ENCODE peak calls at places on chromosomes 2 and 18, in ten cellular contexts. K, G, D, Q, B, S, Z, M, H and Y are unnamed samples.
A peak's percentile ranks its signal among the peaks of the same experiment; 100 is the strongest.

GRCh38 chr2:239721531-239721930 is 303.6 kb downstream of the NDUFA10 start:
- DNase-seq in K (no peak), G (no peak), D (no peak), Q (no peak), B (no peak), S (no peak), Z (no peak), M (no peak), H (no peak), Y (no peak)

GRCh38 chr2:54595999-54596903 is 127.2 kb upstream of the EML6 start:
- DNase-seq in K (no peak), G (no peak), D (no peak), Q (no peak), B (peak; percentile 51), S (no peak), Z (no peak), M (no peak), H (no peak), Y (no peak)

GRCh38 chr2:85448840-85449588 is 30.5 kb downstream of the SH2D6 start:
- DNase-seq in K (no peak), G (peak; percentile 34), D (no peak), Q (no peak), B (no peak), S (no peak), Z (no peak), M (no peak), H (no peak), Y (no peak)

GRCh38 chr2:134609924-134610498 is 108.8 kb downstream of the TMEM163 start:
- DNase-seq in K (no peak), G (peak; percentile 23), D (no peak), Q (no peak), B (no peak), S (no peak), Z (no peak), M (no peak), H (no peak), Y (no peak)

GRCh38 chr2:3127279-3127690 is 250.3 kb downstream of the EIPR1 start:
- DNase-seq in K (no peak), G (no peak), D (no peak), Q (no peak), B (no peak), S (no peak), Z (no peak), M (no peak), H (no peak), Y (no peak)

GRCh38 chr2:97708608-97709007 is 4.8 kb upstream of the ZAP70 start:
- DNase-seq in K (no peak), G (no peak), D (no peak), Q (no peak), B (no peak), S (no peak), Z (no peak), M (peak; percentile 36), H (no peak), Y (no peak)

GRCh38 chr2:96531872-96532505 is 4.6 kb upstream of the ARID5A start:
- DNase-seq in K (peak; percentile 95), G (peak; percentile 85), D (peak; percentile 95), Q (peak; percentile 99), B (peak; percentile 90), S (peak; percentile 33), Z (peak; percentile 89), M (peak; percentile 93), H (peak; percentile 94), Y (peak; percentile 89)

GRCh38 chr18:24492445-24492844 is 32.0 kb downstream of the HRH4 start:
- DNase-seq in K (peak; percentile 77), G (no peak), D (no peak), Q (no peak), B (no peak), S (no peak), Z (no peak), M (peak; percentile 46), H (no peak), Y (no peak)

GRCh38 chr2:30989746-30990145 is 148.5 kb downstream of the GALNT14 start:
- DNase-seq in K (no peak), G (no peak), D (no peak), Q (no peak), B (no peak), S (no peak), Z (no peak), M (no peak), H (no peak), Y (no peak)

GRCh38 chr2:178223806-178224205 is 29.5 kb downstream of the OSBPL6 start:
- DNase-seq in K (no peak), G (no peak), D (no peak), Q (no peak), B (no peak), S (no peak), Z (no peak), M (no peak), H (no peak), Y (no peak)

GRCh38 chr2:43877782-43878464 is 39.2 kb downstream of the ABCG8 start:
- DNase-seq in K (peak; percentile 56), G (peak; percentile 82), D (peak; percentile 23), Q (peak; percentile 53), B (peak; percentile 48), S (peak; percentile 58), Z (no peak), M (peak; percentile 89), H (peak; percentile 75), Y (peak; percentile 78)

GRCh38 chr2:25316101-25316500 is 25.6 kb downstream of the DNMT3A start:
- DNase-seq in K (no peak), G (no peak), D (no peak), Q (no peak), B (no peak), S (peak; percentile 90), Z (no peak), M (no peak), H (no peak), Y (no peak)